ENCODE peak calls at places on chromosome 12, in five cellular contexts. One of them, this sample, is unnamed.

GRCh38 chr12:32535260-32535999 is 136.1 kb downstream of the FGD4 start:
- DNase-seq in iPS-NIHi11: peak
- DNase-seq in amniotic stem cell: no peak
- DNase-seq in CD4-positive, alpha-beta T cell: no peak
- DNase-seq in memory B cell: no peak
- DNase-seq in this sample: peak

GRCh38 chr12:128385736-128386135 is 118.8 kb downstream of the TMEM132C start:
- DNase-seq in iPS-NIHi11: no peak
- DNase-seq in amniotic stem cell: no peak
- DNase-seq in CD4-positive, alpha-beta T cell: no peak
- DNase-seq in memory B cell: no peak
- DNase-seq in this sample: no peak

GRCh38 chr12:64983771-64984170 is 137.3 kb downstream of the WIF1 start:
- DNase-seq in iPS-NIHi11: no peak
- DNase-seq in amniotic stem cell: no peak
- DNase-seq in CD4-positive, alpha-beta T cell: no peak
- DNase-seq in memory B cell: no peak
- DNase-seq in this sample: no peak

GRCh38 chr12:94078138-94078723 is 70.1 kb upstream of the PLXNC1 start:
- DNase-seq in iPS-NIHi11: no peak
- DNase-seq in amniotic stem cell: no peak
- DNase-seq in CD4-positive, alpha-beta T cell: no peak
- DNase-seq in memory B cell: no peak
- DNase-seq in this sample: no peak

GRCh38 chr12:95114766-95115450 is 41.5 kb upstream of the NR2C1 start:
- DNase-seq in iPS-NIHi11: no peak
- DNase-seq in amniotic stem cell: no peak
- DNase-seq in CD4-positive, alpha-beta T cell: no peak
- DNase-seq in memory B cell: no peak
- DNase-seq in this sample: no peak

GRCh38 chr12:109739747-109740693 is 26.4 kb downstream of the FAM222A start:
- DNase-seq in iPS-NIHi11: peak
- DNase-seq in amniotic stem cell: no peak
- DNase-seq in CD4-positive, alpha-beta T cell: peak
- DNase-seq in memory B cell: no peak
- DNase-seq in this sample: no peak

GRCh38 chr12:75759842-75760260 is 248.4 kb upstream of the KRR1 start:
- DNase-seq in iPS-NIHi11: no peak
- DNase-seq in amniotic stem cell: peak
- DNase-seq in CD4-positive, alpha-beta T cell: no peak
- DNase-seq in memory B cell: no peak
- DNase-seq in this sample: no peak

GRCh38 chr12:92210062-92210461 is 64.4 kb upstream of the BTG1 start:
- DNase-seq in iPS-NIHi11: no peak
- DNase-seq in amniotic stem cell: no peak
- DNase-seq in CD4-positive, alpha-beta T cell: no peak
- DNase-seq in memory B cell: no peak
- DNase-seq in this sample: no peak

GRCh38 chr12:115758886-115759620 is 518.4 kb downstream of the MED13L start:
- DNase-seq in iPS-NIHi11: no peak
- DNase-seq in amniotic stem cell: no peak
- DNase-seq in CD4-positive, alpha-beta T cell: no peak
- DNase-seq in memory B cell: no peak
- DNase-seq in this sample: no peak

GRCh38 chr12:122533841-122534240 is 6.8 kb downstream of the KNTC1 start:
- DNase-seq in iPS-NIHi11: no peak
- DNase-seq in amniotic stem cell: no peak
- DNase-seq in CD4-positive, alpha-beta T cell: no peak
- DNase-seq in memory B cell: no peak
- DNase-seq in this sample: no peak

GRCh38 chr12:132766380-132767085 is 4.9 kb upstream of the ANKLE2 start:
- DNase-seq in iPS-NIHi11: no peak
- DNase-seq in amniotic stem cell: no peak
- DNase-seq in CD4-positive, alpha-beta T cell: no peak
- DNase-seq in memory B cell: no peak
- DNase-seq in this sample: no peak

GRCh38 chr12:14635776-14636175 is 60.6 kb downstream of the GUCY2C start:
- DNase-seq in iPS-NIHi11: no peak
- DNase-seq in amniotic stem cell: no peak
- DNase-seq in CD4-positive, alpha-beta T cell: no peak
- DNase-seq in memory B cell: no peak
- DNase-seq in this sample: no peak

GRCh38 chr12:73506611-73507010 is 1031.0 kb upstream of the ATXN7L3B start:
- DNase-seq in iPS-NIHi11: no peak
- DNase-seq in amniotic stem cell: no peak
- DNase-seq in CD4-positive, alpha-beta T cell: no peak
- DNase-seq in memory B cell: no peak
- DNase-seq in this sample: no peak

GRCh38 chr12:5560242-5560641 is 128.3 kb downstream of the NTF3 start:
- DNase-seq in iPS-NIHi11: no peak
- DNase-seq in amniotic stem cell: no peak
- DNase-seq in CD4-positive, alpha-beta T cell: no peak
- DNase-seq in memory B cell: no peak
- DNase-seq in this sample: no peak

GRCh38 chr12:59710964-59711363 is 115.1 kb downstream of the SLC16A7 start:
- DNase-seq in iPS-NIHi11: no peak
- DNase-seq in amniotic stem cell: no peak
- DNase-seq in CD4-positive, alpha-beta T cell: no peak
- DNase-seq in memory B cell: no peak
- DNase-seq in this sample: no peak

GRCh38 chr12:94832780-94833760 is 170.4 kb downstream of the NDUFA12 start:
- DNase-seq in iPS-NIHi11: peak
- DNase-seq in amniotic stem cell: no peak
- DNase-seq in CD4-positive, alpha-beta T cell: no peak
- DNase-seq in memory B cell: no peak
- DNase-seq in this sample: no peak

GRCh38 chr12:46268349-46268616 is 560 bp downstream of the SLC38A1 start:
- DNase-seq in iPS-NIHi11: no peak
- DNase-seq in amniotic stem cell: no peak
- DNase-seq in CD4-positive, alpha-beta T cell: peak
- DNase-seq in memory B cell: peak
- DNase-seq in this sample: no peak

GRCh38 chr12:53973093-53974042 is at the start of gene HOXC11:
- DNase-seq in iPS-NIHi11: peak
- DNase-seq in amniotic stem cell: no peak
- DNase-seq in CD4-positive, alpha-beta T cell: no peak
- DNase-seq in memory B cell: no peak
- DNase-seq in this sample: no peak

GRCh38 chr12:11623382-11623781 is 26.1 kb upstream of the ETV6 start:
- DNase-seq in iPS-NIHi11: no peak
- DNase-seq in amniotic stem cell: no peak
- DNase-seq in CD4-positive, alpha-beta T cell: no peak
- DNase-seq in memory B cell: no peak
- DNase-seq in this sample: no peak

GRCh38 chr12:64810831-64811230 is 13.6 kb upstream of the TBC1D30 start:
- DNase-seq in iPS-NIHi11: no peak
- DNase-seq in amniotic stem cell: no peak
- DNase-seq in CD4-positive, alpha-beta T cell: no peak
- DNase-seq in memory B cell: no peak
- DNase-seq in this sample: no peak

GRCh38 chr12:6113691-6114475 is 10.6 kb downstream of the VWF start:
- DNase-seq in iPS-NIHi11: no peak
- DNase-seq in amniotic stem cell: no peak
- DNase-seq in CD4-positive, alpha-beta T cell: no peak
- DNase-seq in memory B cell: no peak
- DNase-seq in this sample: no peak

GRCh38 chr12:104044158-104044557 is 5.8 kb downstream of the GLT8D2 start:
- DNase-seq in iPS-NIHi11: no peak
- DNase-seq in amniotic stem cell: no peak
- DNase-seq in CD4-positive, alpha-beta T cell: no peak
- DNase-seq in memory B cell: no peak
- DNase-seq in this sample: no peak

GRCh38 chr12:103773109-103773905 is 67.7 kb downstream of the NT5DC3 start:
- DNase-seq in iPS-NIHi11: no peak
- DNase-seq in amniotic stem cell: no peak
- DNase-seq in CD4-positive, alpha-beta T cell: no peak
- DNase-seq in memory B cell: no peak
- DNase-seq in this sample: no peak

GRCh38 chr12:64825143-64826011 is 930 bp downstream of the TBC1D30 start:
- DNase-seq in iPS-NIHi11: peak
- DNase-seq in amniotic stem cell: no peak
- DNase-seq in CD4-positive, alpha-beta T cell: no peak
- DNase-seq in memory B cell: no peak
- DNase-seq in this sample: no peak

GRCh38 chr12:132133952-132134652 is 10.0 kb downstream of the DDX51 start:
- DNase-seq in iPS-NIHi11: peak
- DNase-seq in amniotic stem cell: no peak
- DNase-seq in CD4-positive, alpha-beta T cell: no peak
- DNase-seq in memory B cell: no peak
- DNase-seq in this sample: no peak

GRCh38 chr12:75766263-75767160 is 255.1 kb upstream of the KRR1 start:
- DNase-seq in iPS-NIHi11: no peak
- DNase-seq in amniotic stem cell: no peak
- DNase-seq in CD4-positive, alpha-beta T cell: no peak
- DNase-seq in memory B cell: no peak
- DNase-seq in this sample: no peak

GRCh38 chr12:91178139-91178561 is 4.5 kb downstream of the DCN start:
- DNase-seq in iPS-NIHi11: no peak
- DNase-seq in amniotic stem cell: no peak
- DNase-seq in CD4-positive, alpha-beta T cell: no peak
- DNase-seq in memory B cell: no peak
- DNase-seq in this sample: no peak

GRCh38 chr12:67647547-67648305 is 819 bp upstream of the DYRK2 start:
- DNase-seq in iPS-NIHi11: peak
- DNase-seq in amniotic stem cell: peak
- DNase-seq in CD4-positive, alpha-beta T cell: peak
- DNase-seq in memory B cell: peak
- DNase-seq in this sample: no peak

GRCh38 chr12:1093166-1093751 is 102.2 kb downstream of the ERC1 start:
- DNase-seq in iPS-NIHi11: peak
- DNase-seq in amniotic stem cell: peak
- DNase-seq in CD4-positive, alpha-beta T cell: peak
- DNase-seq in memory B cell: peak
- DNase-seq in this sample: peak

GRCh38 chr12:1670244-1670814 is 20.5 kb upstream of the ADIPOR2 start:
- DNase-seq in iPS-NIHi11: no peak
- DNase-seq in amniotic stem cell: no peak
- DNase-seq in CD4-positive, alpha-beta T cell: no peak
- DNase-seq in memory B cell: no peak
- DNase-seq in this sample: no peak

GRCh38 chr12:74889563-74890236 is 319.9 kb downstream of the KCNC2 start:
- DNase-seq in iPS-NIHi11: no peak
- DNase-seq in amniotic stem cell: no peak
- DNase-seq in CD4-positive, alpha-beta T cell: no peak
- DNase-seq in memory B cell: no peak
- DNase-seq in this sample: peak

GRCh38 chr12:64180951-64181350 is 41.1 kb downstream of the KICS2 start:
- DNase-seq in iPS-NIHi11: no peak
- DNase-seq in amniotic stem cell: peak
- DNase-seq in CD4-positive, alpha-beta T cell: no peak
- DNase-seq in memory B cell: no peak
- DNase-seq in this sample: peak

This sample was measured in HS-27A.